ENCODE peak calls at places on chromosome 1, in five cellular contexts. Z, T, V, W and R are unnamed samples.

GRCh38 chr1:101288491-101288944 is 51.7 kb downstream of the S1PR1 start:
- DNase-seq in T (peak), V (peak), Z (peak), W (peak), R (peak)

GRCh38 chr1:70195342-70195741 is 10.0 kb downstream of the LRRC40 start:
- DNase-seq in T (no peak), W (no peak), Z (no peak), V (no peak), R (no peak)

GRCh38 chr1:226349801-226350503 is 41.0 kb upstream of the LIN9 start:
- DNase-seq in Z (no peak), W (no peak), V (no peak), T (no peak), R (no peak)

GRCh38 chr1:112546076-112546475 is 37.3 kb downstream of the WNT2B start:
- DNase-seq in T (no peak), Z (no peak), W (no peak), V (no peak), R (no peak)

GRCh38 chr1:152118915-152119314 is 3.7 kb upstream of the TCHH start:
- DNase-seq in T (no peak), W (no peak), Z (no peak), V (no peak), R (no peak)

GRCh38 chr1:184409011-184409410 is 22.2 kb downstream of the C1orf21 start:
- DNase-seq in Z (no peak), W (no peak), V (no peak), T (no peak), R (no peak)

GRCh38 chr1:92975551-92976232 is 14.4 kb upstream of the DIPK1A start:
- DNase-seq in V (no peak), T (no peak), W (no peak), Z (no peak), R (no peak)

GRCh38 chr1:203267912-203268311 is 37.4 kb upstream of the BTG2 start:
- DNase-seq in T (no peak), W (no peak), Z (no peak), V (no peak), R (no peak)

GRCh38 chr1:938088-938683 is 14.5 kb downstream of the SAMD11 start:
- DNase-seq in T (no peak), W (no peak), V (no peak), Z (no peak), R (no peak)

GRCh38 chr1:158818560-158818959 is 12.6 kb upstream of the MNDA start:
- DNase-seq in T (no peak), Z (no peak), W (no peak), V (no peak), R (no peak)

GRCh38 chr1:209160230-209160629 is 423.3 kb upstream of the CAMK1G start:
- DNase-seq in V (no peak), Z (no peak), W (no peak), T (no peak), R (no peak)

GRCh38 chr1:157080714-157081113 is 18.9 kb downstream of the ETV3L start:
- DNase-seq in W (no peak), Z (no peak), V (no peak), T (no peak), R (no peak)

GRCh38 chr1:172148213-172148612 is 272.3 kb upstream of the C1orf105 start:
- DNase-seq in W (no peak), Z (no peak), T (no peak), V (no peak), R (no peak)

GRCh38 chr1:200707116-200707515 is 31.6 kb upstream of the CAMSAP2 start:
- DNase-seq in T (no peak), V (no peak), W (no peak), Z (no peak), R (no peak)

GRCh38 chr1:170657275-170657853 is 6.6 kb upstream of the PRRX1 start:
- DNase-seq in V (peak), W (peak), T (no peak), Z (no peak), R (no peak)

GRCh38 chr1:203769505-203770343 is 4.7 kb downstream of the LAX1 start:
- DNase-seq in T (no peak), Z (no peak), V (peak), W (peak), R (no peak)

GRCh38 chr1:150560011-150560438 is 10.8 kb downstream of the ADAMTSL4 start:
- DNase-seq in V (peak), T (peak), W (peak), Z (peak), R (peak)

GRCh38 chr1:1957533-1957961 is 38.5 kb upstream of the TMEM52 start:
- DNase-seq in W (no peak), T (no peak), Z (no peak), V (no peak), R (no peak)